ENCODE peak calls at places on chromosomes 1 and 21, in four cellular contexts. Y is A549, K is K562, G is HepG2. X is an unnamed sample.

GRCh38 chr21:34885636-34886553 is 163.2 kb downstream of the RUNX1 start:
- DNase-seq in Y (no peak), K (no peak), G (peak; percentile 55), X (peak; percentile 61)

GRCh38 chr21:28776251-28776650 is 216.4 kb downstream of the LTN1 start:
- DNase-seq in Y (no peak), K (no peak), G (no peak), X (no peak)

GRCh38 chr1:62082456-62083363 is 111.9 kb upstream of the L1TD1 start:
- DNase-seq in Y (peak; percentile 18), K (peak; percentile 59), G (peak; percentile 20), X (peak; percentile 76)

GRCh38 chr1:60102691-60103090 is 29.1 kb upstream of the C1orf87 start:
- DNase-seq in Y (no peak), K (no peak), G (no peak), X (no peak)

GRCh38 chr1:31238986-31239613 is 587 bp downstream of the NKAIN1 start:
- DNase-seq in Y (no peak), K (no peak), G (no peak), X (peak; percentile 81)

GRCh38 chr1:6777813-6778212 is 7.4 kb upstream of the CAMTA1 start:
- DNase-seq in Y (no peak), K (no peak), G (no peak), X (no peak)

GRCh38 chr1:1183833-1184775 is 10.4 kb downstream of the TTLL10 start:
- DNase-seq in Y (no peak), K (peak; percentile 56), G (no peak), X (peak; percentile 0)

GRCh38 chr1:115448282-115449044 is 110.4 kb upstream of the NGF start:
- DNase-seq in Y (no peak), K (no peak), G (no peak), X (no peak)

GRCh38 chr1:37392051-37392450 is 82.3 kb upstream of the ZC3H12A start:
- DNase-seq in Y (no peak), K (no peak), G (no peak), X (no peak)

GRCh38 chr1:175494950-175495349 is 248.4 kb downstream of the TNR start:
- DNase-seq in Y (no peak), K (no peak), G (no peak), X (no peak)

GRCh38 chr1:68120136-68120791 is 69.8 kb upstream of the DIRAS3 start:
- DNase-seq in Y (peak; percentile 31), K (peak; percentile 67), G (peak; percentile 60), X (peak; percentile 83)

GRCh38 chr1:183477986-183478781 is 5.9 kb downstream of the SMG7 start:
- DNase-seq in Y (no peak), K (no peak), G (no peak), X (no peak)
- TF ChIP-seq JUNB in Y (no peak), K (no peak), G (no peak), X (no peak)

DNA sequence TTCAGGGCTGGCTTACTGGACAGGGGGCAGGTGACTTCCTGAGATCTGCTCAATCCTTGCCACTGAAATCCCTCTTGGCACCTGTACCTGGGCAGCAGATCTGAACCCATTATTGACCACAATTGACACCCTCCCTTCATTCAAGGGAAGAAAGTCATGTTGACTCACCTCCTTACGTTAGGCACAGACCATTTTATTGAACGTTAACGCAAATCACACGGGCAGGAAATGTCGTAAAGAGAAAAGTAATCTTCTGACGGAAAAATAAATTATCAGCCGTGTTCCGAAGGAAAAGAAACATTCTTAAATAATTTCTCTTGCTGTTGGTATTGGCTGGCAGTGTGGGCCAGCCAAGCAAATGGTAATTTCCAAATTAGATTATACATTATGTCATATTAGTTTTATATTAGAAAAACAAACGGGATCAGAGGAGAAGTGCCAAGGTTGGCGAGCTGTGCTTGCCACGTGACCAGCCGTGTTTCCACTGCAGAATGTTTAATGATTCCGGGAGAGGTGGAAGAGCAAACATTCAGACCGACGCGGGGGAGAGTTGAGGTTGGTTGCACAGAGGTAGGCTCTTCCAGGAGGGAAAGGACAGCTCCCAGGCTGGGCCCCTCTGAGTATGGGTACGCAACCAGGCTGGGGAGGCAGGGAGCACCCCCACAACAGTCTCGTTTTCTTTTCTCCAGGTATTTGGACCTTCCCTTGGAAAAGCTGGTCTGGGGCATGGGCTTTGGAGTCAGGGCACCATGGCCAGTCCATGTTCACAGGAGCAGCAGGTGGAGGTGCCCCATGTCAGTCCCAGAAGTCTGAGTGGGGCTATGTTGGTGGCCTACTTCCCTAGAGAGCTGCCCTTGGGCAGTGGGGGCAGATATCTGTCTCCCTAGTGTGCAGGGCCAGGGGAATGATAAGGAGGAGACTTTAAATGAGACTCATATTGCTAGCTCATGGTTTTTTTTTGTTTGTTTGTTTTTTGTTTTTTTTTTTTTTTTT is 121.1 kb downstream of the FOXD2 start:
- DNase-seq in Y (peak; percentile 21), K (no peak), G (peak; percentile 17), X (no peak)
- TF ChIP-seq JUNB in Y (no peak), K (no peak), G (no peak), X (no peak)

DNA sequence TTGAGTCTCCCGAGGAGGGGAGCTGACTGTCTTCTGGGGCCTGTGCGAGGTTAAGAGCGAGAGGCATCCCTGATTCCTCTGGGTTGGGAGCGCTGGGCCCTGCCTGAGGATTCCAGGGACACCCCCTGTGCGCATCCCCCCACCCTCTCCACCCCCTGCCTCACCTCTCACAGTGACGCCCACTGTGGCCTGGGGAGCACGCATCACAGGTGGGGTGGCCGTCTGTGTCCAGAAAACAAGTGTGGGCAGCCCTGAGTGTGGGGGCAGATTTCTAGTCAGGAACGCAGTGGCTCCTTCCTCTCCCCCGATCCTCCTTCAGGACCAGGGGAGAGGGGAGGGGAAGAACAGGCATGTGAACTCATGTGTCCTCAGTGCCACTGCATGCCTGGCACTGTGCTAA is 61.7 kb downstream of the LDLRAD2 start:
- DNase-seq in Y (no peak), K (no peak), G (no peak), X (no peak)
- TF ChIP-seq JUNB in Y (no peak), K (no peak), G (no peak), X (no peak)

GRCh38 chr1:152328801-152329391 is 3.9 kb upstream of the FLG start:
- DNase-seq in Y (no peak), K (no peak), G (no peak), X (peak; percentile 16)
- TF ChIP-seq JUNB in Y (no peak), K (no peak), G (no peak), X (no peak)

DNA sequence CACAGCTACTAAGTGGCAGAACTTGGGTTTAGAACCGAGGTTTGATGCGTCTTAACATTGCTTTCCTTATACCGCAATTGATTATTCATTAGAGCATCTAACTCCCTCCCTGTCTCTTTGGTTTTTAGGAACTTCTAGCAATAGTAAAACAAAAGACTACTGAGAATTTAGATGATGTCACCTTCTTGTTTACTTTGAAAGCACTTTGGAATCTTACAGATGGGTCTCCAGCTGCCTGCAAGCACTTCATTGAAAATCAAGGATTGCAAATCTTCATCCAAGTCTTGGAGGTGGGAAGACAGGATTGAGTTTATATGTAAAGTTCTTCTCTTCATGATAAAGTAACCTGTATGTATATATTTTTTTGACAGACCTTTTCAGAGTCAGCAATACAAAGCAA is 35.0 kb downstream of the ZYG11A start:
- DNase-seq in Y (no peak), K (no peak), G (no peak), X (peak; percentile 30)
- TF ChIP-seq JUNB in Y (no peak), K (no peak), G (no peak), X (no peak)

DNA sequence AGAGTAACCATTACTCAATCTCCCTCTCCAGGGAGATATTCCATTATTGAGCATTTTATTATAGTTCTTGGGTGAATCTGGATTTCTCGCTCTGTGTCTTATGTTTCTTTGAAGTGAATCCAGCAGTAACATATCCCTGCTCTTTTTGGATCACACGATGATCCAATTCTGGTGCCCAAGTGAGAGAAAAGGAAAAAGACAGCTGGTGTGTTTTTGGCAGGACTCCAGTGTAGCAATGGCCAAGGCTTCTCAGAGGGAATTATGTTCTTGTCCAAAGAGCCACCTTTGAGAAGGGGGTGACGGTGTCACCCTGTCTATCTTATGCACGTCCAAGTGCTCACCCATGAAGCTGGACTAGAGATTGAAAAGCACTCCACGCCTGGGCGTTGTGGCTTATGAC is 140.3 kb upstream of the ERRFI1 start:
- DNase-seq in Y (no peak), K (no peak), G (no peak), X (no peak)
- TF ChIP-seq JUNB in Y (no peak), K (no peak), G (no peak), X (no peak)

X was measured in GM23338.